ENCODE peak calls at places on chromosomes 11 and 22, in nine cellular contexts. One of them, this sample, is unnamed.

GRCh38 chr11:72562431-72562830 is 111.8 kb downstream of the PDE2A start:
- DNase-seq in GM12865: no peak
- DNase-seq in Calu3: no peak
- DNase-seq in body of pancreas: no peak
- DNase-seq in Peyer's patch: no peak
- DNase-seq in sigmoid colon: no peak
- DNase-seq in HFF-Myc: no peak
- DNase-seq in brain microvascular endothelial cell: no peak
- DNase-seq in heart right ventricle: no peak
- DNase-seq in this sample: no peak

GRCh38 chr11:118979434-118979833 is 7.9 kb downstream of the FOXR1 start:
- DNase-seq in GM12865: no peak
- DNase-seq in Calu3: no peak
- DNase-seq in body of pancreas: no peak
- DNase-seq in Peyer's patch: no peak
- DNase-seq in sigmoid colon: no peak
- DNase-seq in HFF-Myc: no peak
- DNase-seq in brain microvascular endothelial cell: no peak
- DNase-seq in heart right ventricle: no peak
- DNase-seq in this sample: no peak

GRCh38 chr11:60485987-60486386 is 6.6 kb upstream of the MS4A12 start:
- DNase-seq in GM12865: peak
- DNase-seq in Calu3: peak
- DNase-seq in body of pancreas: peak
- DNase-seq in Peyer's patch: peak
- DNase-seq in sigmoid colon: no peak
- DNase-seq in HFF-Myc: no peak
- DNase-seq in brain microvascular endothelial cell: no peak
- DNase-seq in heart right ventricle: no peak
- DNase-seq in this sample: peak

GRCh38 chr11:17763244-17763643 is 28.7 kb downstream of the KCNC1 start:
- DNase-seq in GM12865: no peak
- DNase-seq in Calu3: no peak
- DNase-seq in body of pancreas: no peak
- DNase-seq in Peyer's patch: no peak
- DNase-seq in sigmoid colon: no peak
- DNase-seq in HFF-Myc: no peak
- DNase-seq in brain microvascular endothelial cell: no peak
- DNase-seq in heart right ventricle: no peak
- DNase-seq in this sample: no peak

GRCh38 chr11:85595285-85595884 is 31.8 kb downstream of the DLG2 start:
- DNase-seq in GM12865: peak
- DNase-seq in Calu3: no peak
- DNase-seq in body of pancreas: no peak
- DNase-seq in Peyer's patch: no peak
- DNase-seq in sigmoid colon: no peak
- DNase-seq in HFF-Myc: peak
- DNase-seq in brain microvascular endothelial cell: no peak
- DNase-seq in heart right ventricle: no peak
- DNase-seq in this sample: peak

GRCh38 chr11:107769189-107769588 is 57.3 kb upstream of the SLN start:
- DNase-seq in GM12865: no peak
- DNase-seq in Calu3: no peak
- DNase-seq in body of pancreas: no peak
- DNase-seq in Peyer's patch: no peak
- DNase-seq in sigmoid colon: no peak
- DNase-seq in HFF-Myc: no peak
- DNase-seq in brain microvascular endothelial cell: peak
- DNase-seq in heart right ventricle: no peak
- DNase-seq in this sample: no peak

GRCh38 chr11:72433455-72434061 is 773 bp downstream of the CLPB start:
- DNase-seq in GM12865: no peak
- DNase-seq in Calu3: no peak
- DNase-seq in body of pancreas: peak
- DNase-seq in Peyer's patch: peak
- DNase-seq in sigmoid colon: no peak
- DNase-seq in HFF-Myc: no peak
- DNase-seq in brain microvascular endothelial cell: no peak
- DNase-seq in heart right ventricle: peak
- DNase-seq in this sample: peak

GRCh38 chr11:61541568-61541967 is 33.0 kb downstream of the LRRC10B start:
- DNase-seq in GM12865: peak
- DNase-seq in Calu3: no peak
- DNase-seq in body of pancreas: no peak
- DNase-seq in Peyer's patch: no peak
- DNase-seq in sigmoid colon: no peak
- DNase-seq in HFF-Myc: peak
- DNase-seq in brain microvascular endothelial cell: no peak
- DNase-seq in heart right ventricle: no peak
- DNase-seq in this sample: no peak

GRCh38 chr11:27420722-27421572 is 51.6 kb downstream of the LGR4 start:
- DNase-seq in GM12865: no peak
- DNase-seq in Calu3: no peak
- DNase-seq in body of pancreas: no peak
- DNase-seq in Peyer's patch: no peak
- DNase-seq in sigmoid colon: no peak
- DNase-seq in HFF-Myc: no peak
- DNase-seq in brain microvascular endothelial cell: no peak
- DNase-seq in heart right ventricle: no peak
- DNase-seq in this sample: no peak

GRCh38 chr11:60514055-60514454 is 1.1 kb upstream of the MS4A13 start:
- DNase-seq in GM12865: no peak
- DNase-seq in Calu3: no peak
- DNase-seq in body of pancreas: no peak
- DNase-seq in Peyer's patch: no peak
- DNase-seq in sigmoid colon: no peak
- DNase-seq in HFF-Myc: no peak
- DNase-seq in brain microvascular endothelial cell: no peak
- DNase-seq in heart right ventricle: no peak
- DNase-seq in this sample: no peak

DNA sequence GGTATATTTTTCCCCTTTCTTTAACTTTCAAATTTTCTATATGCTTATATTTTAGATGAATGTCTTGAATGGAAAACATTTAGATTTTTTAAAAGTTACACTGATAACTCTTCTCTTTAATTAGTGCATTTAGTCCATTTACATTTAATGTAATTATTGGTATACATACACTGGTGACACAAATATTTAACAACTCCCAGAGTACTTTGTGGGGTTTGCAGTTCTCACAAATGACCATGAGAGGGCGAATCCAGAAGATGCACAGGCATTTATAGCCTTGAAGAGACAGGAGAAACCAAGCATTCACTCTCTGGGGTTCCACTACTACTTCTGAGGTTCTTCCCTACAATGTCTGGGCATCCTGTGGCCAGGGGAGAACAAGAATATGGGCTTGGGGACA is 125.1 kb downstream of the TIMP3 start:
- DNase-seq in GM12865: peak
- DNase-seq in Calu3: peak
- DNase-seq in body of pancreas: no peak
- DNase-seq in Peyer's patch: no peak
- DNase-seq in sigmoid colon: no peak
- DNase-seq in HFF-Myc: peak
- DNase-seq in brain microvascular endothelial cell: peak
- DNase-seq in heart right ventricle: no peak
- DNase-seq in this sample: peak
- TF ChIP-seq CTCF in GM12865: peak
- TF ChIP-seq CTCF in Calu3: peak
- TF ChIP-seq CTCF in body of pancreas: peak
- TF ChIP-seq CTCF in Peyer's patch: no peak
- TF ChIP-seq CTCF in sigmoid colon: peak
- TF ChIP-seq CTCF in HFF-Myc: peak
- TF ChIP-seq CTCF in brain microvascular endothelial cell: peak
- TF ChIP-seq CTCF in heart right ventricle: peak
- TF ChIP-seq CTCF in this sample: peak

GRCh38 chr22:32866953-32867352 is 65.4 kb downstream of the TIMP3 start:
- DNase-seq in GM12865: no peak
- DNase-seq in Calu3: no peak
- DNase-seq in body of pancreas: no peak
- DNase-seq in Peyer's patch: no peak
- DNase-seq in sigmoid colon: no peak
- DNase-seq in HFF-Myc: no peak
- DNase-seq in brain microvascular endothelial cell: no peak
- DNase-seq in heart right ventricle: no peak
- DNase-seq in this sample: no peak

GRCh38 chr22:32864041-32864440 is 62.5 kb downstream of the TIMP3 start:
- DNase-seq in GM12865: no peak
- DNase-seq in Calu3: no peak
- DNase-seq in body of pancreas: no peak
- DNase-seq in Peyer's patch: no peak
- DNase-seq in sigmoid colon: no peak
- DNase-seq in HFF-Myc: no peak
- DNase-seq in brain microvascular endothelial cell: no peak
- DNase-seq in heart right ventricle: no peak
- DNase-seq in this sample: no peak

GRCh38 chr22:32870474-32870873 is 69.0 kb downstream of the TIMP3 start:
- DNase-seq in GM12865: no peak
- DNase-seq in Calu3: no peak
- DNase-seq in body of pancreas: no peak
- DNase-seq in Peyer's patch: no peak
- DNase-seq in sigmoid colon: no peak
- DNase-seq in HFF-Myc: no peak
- DNase-seq in brain microvascular endothelial cell: no peak
- DNase-seq in heart right ventricle: no peak
- DNase-seq in this sample: no peak

GRCh38 chr22:32864596-32864995 is 63.1 kb downstream of the TIMP3 start:
- DNase-seq in GM12865: no peak
- DNase-seq in Calu3: no peak
- DNase-seq in body of pancreas: no peak
- DNase-seq in Peyer's patch: no peak
- DNase-seq in sigmoid colon: no peak
- DNase-seq in HFF-Myc: no peak
- DNase-seq in brain microvascular endothelial cell: no peak
- DNase-seq in heart right ventricle: no peak
- DNase-seq in this sample: no peak

GRCh38 chr22:32868928-32869327 is 67.4 kb downstream of the TIMP3 start:
- DNase-seq in GM12865: no peak
- DNase-seq in Calu3: no peak
- DNase-seq in body of pancreas: no peak
- DNase-seq in Peyer's patch: no peak
- DNase-seq in sigmoid colon: no peak
- DNase-seq in HFF-Myc: no peak
- DNase-seq in brain microvascular endothelial cell: no peak
- DNase-seq in heart right ventricle: no peak
- DNase-seq in this sample: no peak
- TF ChIP-seq CTCF in GM12865: no peak
- TF ChIP-seq CTCF in Calu3: no peak
- TF ChIP-seq CTCF in body of pancreas: no peak
- TF ChIP-seq CTCF in Peyer's patch: no peak
- TF ChIP-seq CTCF in sigmoid colon: no peak
- TF ChIP-seq CTCF in HFF-Myc: no peak
- TF ChIP-seq CTCF in brain microvascular endothelial cell: no peak
- TF ChIP-seq CTCF in heart right ventricle: no peak
- TF ChIP-seq CTCF in this sample: no peak

GRCh38 chr11:124943242-124943641 is 7.4 kb upstream of the HEPACAM start:
- DNase-seq in GM12865: no peak
- DNase-seq in Calu3: no peak
- DNase-seq in body of pancreas: no peak
- DNase-seq in Peyer's patch: no peak
- DNase-seq in sigmoid colon: no peak
- DNase-seq in HFF-Myc: no peak
- DNase-seq in brain microvascular endothelial cell: no peak
- DNase-seq in heart right ventricle: no peak
- DNase-seq in this sample: no peak
- TF ChIP-seq CTCF in GM12865: no peak
- TF ChIP-seq CTCF in Calu3: no peak
- TF ChIP-seq CTCF in body of pancreas: no peak
- TF ChIP-seq CTCF in Peyer's patch: no peak
- TF ChIP-seq CTCF in sigmoid colon: no peak
- TF ChIP-seq CTCF in HFF-Myc: no peak
- TF ChIP-seq CTCF in brain microvascular endothelial cell: peak
- TF ChIP-seq CTCF in heart right ventricle: no peak
- TF ChIP-seq CTCF in this sample: no peak

GRCh38 chr11:114440121-114440860 is 1.0 kb downstream of the REXO2 start:
- DNase-seq in GM12865: no peak
- DNase-seq in Calu3: no peak
- DNase-seq in body of pancreas: no peak
- DNase-seq in Peyer's patch: no peak
- DNase-seq in sigmoid colon: no peak
- DNase-seq in HFF-Myc: no peak
- DNase-seq in brain microvascular endothelial cell: no peak
- DNase-seq in heart right ventricle: no peak
- DNase-seq in this sample: no peak

GRCh38 chr11:114441921-114442320 is 2.7 kb downstream of the REXO2 start:
- DNase-seq in GM12865: no peak
- DNase-seq in Calu3: no peak
- DNase-seq in body of pancreas: no peak
- DNase-seq in Peyer's patch: no peak
- DNase-seq in sigmoid colon: no peak
- DNase-seq in HFF-Myc: no peak
- DNase-seq in brain microvascular endothelial cell: no peak
- DNase-seq in heart right ventricle: no peak
- DNase-seq in this sample: no peak

GRCh38 chr11:114440971-114441810 is 1.9 kb downstream of the REXO2 start:
- DNase-seq in GM12865: no peak
- DNase-seq in Calu3: no peak
- DNase-seq in body of pancreas: no peak
- DNase-seq in Peyer's patch: no peak
- DNase-seq in sigmoid colon: no peak
- DNase-seq in HFF-Myc: no peak
- DNase-seq in brain microvascular endothelial cell: no peak
- DNase-seq in heart right ventricle: no peak
- DNase-seq in this sample: no peak

GRCh38 chr11:114438303-114438702 is 964 bp upstream of the REXO2 start:
- DNase-seq in GM12865: no peak
- DNase-seq in Calu3: peak
- DNase-seq in body of pancreas: no peak
- DNase-seq in Peyer's patch: no peak
- DNase-seq in sigmoid colon: no peak
- DNase-seq in HFF-Myc: no peak
- DNase-seq in brain microvascular endothelial cell: peak
- DNase-seq in heart right ventricle: no peak
- DNase-seq in this sample: no peak

DNA sequence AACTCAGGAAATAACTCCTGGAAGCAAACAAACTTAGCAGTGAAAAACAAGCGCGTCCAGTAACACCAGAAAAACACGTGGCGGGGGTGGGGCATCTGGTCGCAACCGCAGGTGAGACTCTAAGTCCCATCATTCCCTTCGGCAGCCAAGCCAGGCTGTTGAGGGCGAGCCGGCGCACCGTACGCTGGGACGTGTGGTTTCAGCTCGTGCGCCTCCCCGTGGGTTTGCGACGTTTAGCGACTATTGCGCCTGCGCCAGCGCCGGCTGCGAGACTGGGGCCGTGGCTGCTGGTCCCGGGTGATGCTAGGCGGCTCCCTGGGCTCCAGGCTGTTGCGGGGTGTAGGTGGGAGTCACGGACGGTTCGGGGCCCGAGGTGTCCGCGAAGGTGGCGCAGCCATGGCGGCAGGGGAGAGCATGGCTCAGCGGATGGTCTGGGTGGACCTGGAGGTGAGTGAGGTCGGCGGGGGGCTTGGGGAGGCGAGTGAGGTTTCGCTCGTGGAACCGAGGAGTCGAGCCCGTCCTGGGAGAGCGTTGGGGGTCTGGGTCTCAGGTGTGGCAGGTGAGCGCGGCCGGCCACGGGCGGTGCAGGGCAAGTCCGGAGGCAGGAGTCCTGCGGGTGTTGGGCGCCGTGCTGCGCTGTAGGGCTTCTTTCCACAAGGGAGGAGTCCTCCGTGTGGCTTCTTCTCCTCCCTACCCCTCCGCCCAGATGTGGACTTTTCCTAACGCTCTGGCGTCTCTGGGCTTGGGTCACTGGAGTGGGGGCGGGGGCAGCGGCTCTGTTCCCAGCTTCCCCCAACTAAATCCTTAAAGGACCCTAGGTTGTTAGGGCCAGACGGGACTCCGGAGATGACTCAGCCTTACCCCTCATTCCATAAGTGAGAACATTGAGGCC is at the start of gene REXO2:
- DNase-seq in GM12865: peak
- DNase-seq in Calu3: peak
- DNase-seq in body of pancreas: peak
- DNase-seq in Peyer's patch: peak
- DNase-seq in sigmoid colon: peak
- DNase-seq in HFF-Myc: peak
- DNase-seq in brain microvascular endothelial cell: peak
- DNase-seq in heart right ventricle: peak
- DNase-seq in this sample: peak
- TF ChIP-seq CTCF in GM12865: peak
- TF ChIP-seq CTCF in Calu3: no peak
- TF ChIP-seq CTCF in body of pancreas: peak
- TF ChIP-seq CTCF in Peyer's patch: no peak
- TF ChIP-seq CTCF in sigmoid colon: no peak
- TF ChIP-seq CTCF in HFF-Myc: peak
- TF ChIP-seq CTCF in brain microvascular endothelial cell: peak
- TF ChIP-seq CTCF in heart right ventricle: peak
- TF ChIP-seq CTCF in this sample: peak